ENCODE peak calls at places on chromosomes 2 and 18, in ten cellular contexts. M, K, W, A, N, L, B, G, U and Z are unnamed samples.

GRCh38 chr2:38016177-38016576 is 59.8 kb downstream of the CYP1B1 start:
- DNase-seq in W (no peak), K (no peak), L (no peak), B (no peak), A (no peak), M (no peak), U (no peak), G (peak; percentile 31), N (no peak), Z (no peak)

GRCh38 chr2:68837164-68837860 is 33.9 kb downstream of the BMP10 start:
- DNase-seq in A (peak; percentile 77), N (peak; percentile 30), U (no peak), K (peak; percentile 48), B (peak; percentile 47), L (peak; percentile 47), G (peak; percentile 27), M (peak; percentile 92), W (peak; percentile 68), Z (peak; percentile 55)

GRCh38 chr2:52390651-52391050 is 1358.7 kb upstream of the NRXN1 start:
- DNase-seq in M (no peak), U (no peak), W (no peak), K (no peak), L (no peak), G (peak; percentile 82), N (no peak), B (no peak), A (no peak), Z (no peak)

GRCh38 chr2:39504790-39505335 is 67.8 kb upstream of the MAP4K3 start:
- DNase-seq in M (no peak), K (no peak), A (no peak), W (no peak), U (no peak), G (peak; percentile 89), L (no peak), N (no peak), B (no peak), Z (no peak)

GRCh38 chr2:46298522-46299351 is 1.5 kb downstream of the EPAS1 start:
- DNase-seq in B (peak; percentile 37), G (peak; percentile 47), L (no peak), N (peak; percentile 50), M (peak; percentile 80), U (no peak), K (peak; percentile 78), W (peak; percentile 76), A (peak; percentile 51), Z (no peak)

GRCh38 chr18:72086421-72086820 is 457.7 kb downstream of the CBLN2 start:
- DNase-seq in N (no peak), B (no peak), M (no peak), L (peak; percentile 7), A (peak; percentile 52), G (no peak), K (no peak), U (no peak), W (no peak), Z (no peak)

GRCh38 chr18:24805156-24805555 is 344.7 kb downstream of the HRH4 start:
- DNase-seq in U (no peak), W (no peak), B (no peak), M (no peak), A (no peak), N (no peak), K (no peak), L (no peak), G (no peak), Z (no peak)

GRCh38 chr2:192809173-192809572 is 614.4 kb upstream of the TMEFF2 start:
- DNase-seq in U (no peak), A (no peak), M (no peak), K (no peak), N (no peak), G (no peak), W (no peak), B (no peak), L (no peak), Z (no peak)

GRCh38 chr2:61793389-61793836 is 60.4 kb downstream of the FAM161A start:
- DNase-seq in B (peak; percentile 58), L (peak; percentile 58), G (peak; percentile 54), U (peak; percentile 49), W (peak; percentile 66), K (peak; percentile 56), N (peak; percentile 68), A (peak; percentile 67), M (peak; percentile 96), Z (peak; percentile 70)

GRCh38 chr2:42084231-42084671 is 36.4 kb downstream of the PKDCC start:
- DNase-seq in N (no peak), U (peak; percentile 72), L (no peak), G (peak; percentile 84), A (no peak), B (no peak), M (no peak), W (no peak), K (no peak), Z (no peak)

GRCh38 chr2:143161982-143162837 is 33.0 kb downstream of the ARHGAP15 start:
- DNase-seq in G (peak; percentile 58), U (peak; percentile 29), L (peak; percentile 68), M (peak; percentile 75), N (peak; percentile 63), K (peak; percentile 27), B (peak; percentile 27), W (no peak), A (peak; percentile 74), Z (peak; percentile 62)

GRCh38 chr2:205895981-205896655 is 189.9 kb downstream of the INO80D start:
- DNase-seq in L (no peak), K (no peak), N (no peak), W (no peak), A (peak; percentile 53), B (no peak), G (no peak), U (no peak), M (no peak), Z (no peak)

GRCh38 chr18:9334351-9335254 is at the start of gene TWSG1:
- DNase-seq in A (peak; percentile 98), M (peak; percentile 98), G (peak; percentile 93), L (peak; percentile 87), K (peak; percentile 93), N (peak; percentile 94), U (peak; percentile 92), B (peak; percentile 92), W (peak; percentile 96), Z (peak; percentile 91)

GRCh38 chr2:100036020-100036419 is 106.4 kb downstream of the AFF3 start:
- DNase-seq in B (no peak), M (no peak), A (no peak), U (no peak), G (no peak), N (no peak), W (no peak), L (no peak), K (no peak), Z (no peak)

GRCh38 chr18:46393230-46393629 is 263.8 kb downstream of the LOXHD1 start:
- DNase-seq in W (no peak), L (no peak), G (no peak), K (no peak), B (peak; percentile 33), U (no peak), N (peak; percentile 65), A (peak; percentile 65), M (peak; percentile 93), Z (no peak)

GRCh38 chr2:205948883-205949282 is 137.1 kb downstream of the INO80D start:
- DNase-seq in M (no peak), K (no peak), A (no peak), L (no peak), N (no peak), W (no peak), U (no peak), G (no peak), B (no peak), Z (no peak)

GRCh38 chr2:39996653-39997080 is 217.6 kb upstream of the THUMPD2 start:
- DNase-seq in K (no peak), L (no peak), A (no peak), G (peak; percentile 95), W (no peak), B (no peak), U (no peak), M (no peak), N (no peak), Z (no peak)

GRCh38 chr2:101976887-101977286 is 14.9 kb upstream of the IL1R2 start:
- DNase-seq in K (no peak), W (no peak), N (no peak), B (no peak), A (no peak), U (no peak), M (no peak), L (no peak), G (no peak), Z (no peak)

GRCh38 chr18:44733069-44733753 is 52.5 kb downstream of the SETBP1 start:
- DNase-seq in U (no peak), M (no peak), W (no peak), A (no peak), N (no peak), G (peak; percentile 86), L (no peak), K (no peak), B (no peak), Z (no peak)

GRCh38 chr2:148667114-148667513 is 22.6 kb downstream of the EPC2 start:
- DNase-seq in G (no peak), M (no peak), K (no peak), N (no peak), W (no peak), B (no peak), U (no peak), A (no peak), L (no peak), Z (no peak)
- H3K9me3 ChIP-seq in G (no peaks in the 10 kb centered on the region), M (no peaks in the 10 kb centered on the region), K (no peaks in the 10 kb centered on the region), N (no peaks in the 10 kb centered on the region), W (no peaks in the 10 kb centered on the region), B (peaks cover 10% of the 10 kb centered on the region), U (no peaks in the 10 kb centered on the region), A (no peaks in the 10 kb centered on the region), L (no peaks in the 10 kb centered on the region), Z (no peaks in the 10 kb centered on the region)

GRCh38 chr2:190929919-190930318 is 49.3 kb downstream of the GLS start:
- DNase-seq in L (no peak), A (no peak), U (no peak), W (no peak), N (no peak), M (no peak), B (no peak), K (no peak), G (no peak), Z (no peak)
- H3K36me3 ChIP-seq in L (peaks cover 16% of the 10 kb centered on the region), A (peaks cover 11% of the 10 kb centered on the region), U (no peaks in the 10 kb centered on the region), W (no peaks in the 10 kb centered on the region), N (peaks cover 11% of the 10 kb centered on the region), M (peaks cover 75% of the 10 kb centered on the region), B (peaks cover 58% of the 10 kb centered on the region), K (peaks cover 2% of the 10 kb centered on the region), G (peaks cover 19% of the 10 kb centered on the region), Z (peaks cover 25% of the 10 kb centered on the region)

GRCh38 chr2:63555931-63556330 is 32.3 kb downstream of the WDPCP start:
- DNase-seq in L (no peak), U (no peak), W (no peak), B (no peak), K (no peak), A (no peak), M (no peak), N (no peak), G (no peak), Z (no peak)
- H3K9me3 ChIP-seq in L (no peaks in the 10 kb centered on the region), U (no peaks in the 10 kb centered on the region), W (no peaks in the 10 kb centered on the region), B (peaks cover 7% of the 10 kb centered on the region), K (no peaks in the 10 kb centered on the region), A (no peaks in the 10 kb centered on the region), M (peaks cover 45% of the 10 kb centered on the region), N (peaks cover 6% of the 10 kb centered on the region), G (no peaks in the 10 kb centered on the region), Z (peaks cover 5% of the 10 kb centered on the region)

DNA sequence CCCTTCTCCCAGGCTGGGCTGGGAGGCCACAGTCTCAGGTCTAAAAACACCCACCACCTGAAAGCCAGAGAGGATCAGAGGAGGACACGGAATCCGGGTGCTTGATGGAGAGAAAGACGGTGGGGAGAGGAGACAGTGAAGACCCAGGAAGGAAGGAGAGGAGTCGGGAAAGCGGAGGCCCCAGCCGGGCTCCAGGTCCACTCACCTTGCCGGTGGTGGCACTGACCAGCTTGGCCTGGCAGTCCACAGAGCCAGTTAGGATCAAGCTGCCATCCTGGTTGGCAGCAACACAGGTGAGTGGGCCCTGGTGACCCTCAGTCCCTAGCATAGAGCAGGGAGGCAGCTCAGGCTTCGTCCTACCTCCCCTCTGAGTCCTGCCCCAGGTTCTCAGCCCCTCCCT is 4.3 kb downstream of the AAMP start:
- DNase-seq in W (no peak), M (no peak), K (no peak), A (no peak), N (no peak), L (no peak), G (no peak), U (no peak), B (no peak), Z (no peak)
- H3K36me3 ChIP-seq in W (no peaks in the 10 kb centered on the region), M (peaks cover 35% of the 10 kb centered on the region), K (no peaks in the 10 kb centered on the region), A (peaks cover 28% of the 10 kb centered on the region), N (peaks cover 35% of the 10 kb centered on the region), L (no peaks in the 10 kb centered on the region), G (peaks cover 41% of the 10 kb centered on the region), U (peaks cover 18% of the 10 kb centered on the region), B (peaks cover 51% of the 10 kb centered on the region), Z (peaks cover 48% of the 10 kb centered on the region)